ENCODE peak calls at places on chromosomes 16 and 17, in eight cellular contexts. One of them, this sample, is unnamed.
A peak's percentile ranks its signal among the peaks of the same experiment; 100 is the strongest.

GRCh38 chr16:65773319-65773874 is 593.1 kb upstream of the CDH5 start:
- DNase-seq in H1: peak; percentile 52
- DNase-seq in endodermal cell: peak; percentile 88
- DNase-seq in lower leg skin: no peak
- DNase-seq in fibroblast of mammary gland: no peak
- DNase-seq in mucosa of descending colon: no peak
- DNase-seq in fibroblast of pulmonary artery: no peak
- DNase-seq in bronchial epithelial cell: no peak
- DNase-seq in this sample: no peak

GRCh38 chr17:74767111-74767516 is 9.0 kb downstream of the NAT9 start:
- DNase-seq in mucosa of descending colon: no peak
- DNase-seq in fibroblast of mammary gland: no peak
- DNase-seq in fibroblast of pulmonary artery: no peak
- DNase-seq in H1: no peak
- DNase-seq in bronchial epithelial cell: no peak
- DNase-seq in endodermal cell: no peak
- DNase-seq in lower leg skin: no peak
- DNase-seq in this sample: no peak

GRCh38 chr17:1469231-1469852 is 13.3 kb upstream of the CRK start:
- DNase-seq in bronchial epithelial cell: no peak
- DNase-seq in fibroblast of pulmonary artery: no peak
- DNase-seq in mucosa of descending colon: no peak
- DNase-seq in lower leg skin: no peak
- DNase-seq in fibroblast of mammary gland: no peak
- DNase-seq in H1: peak; percentile 62
- DNase-seq in endodermal cell: peak; percentile 86
- DNase-seq in this sample: no peak

GRCh38 chr16:22787456-22788189 is 26.3 kb upstream of the HS3ST2 start:
- DNase-seq in bronchial epithelial cell: peak; percentile 45
- DNase-seq in H1: no peak
- DNase-seq in mucosa of descending colon: no peak
- DNase-seq in lower leg skin: no peak
- DNase-seq in fibroblast of pulmonary artery: no peak
- DNase-seq in fibroblast of mammary gland: peak; percentile 95
- DNase-seq in endodermal cell: no peak
- DNase-seq in this sample: peak; percentile 29

GRCh38 chr16:4315185-4316102 is at the start of gene GLIS2:
- DNase-seq in endodermal cell: peak; percentile 90
- DNase-seq in fibroblast of pulmonary artery: peak; percentile 85
- DNase-seq in fibroblast of mammary gland: peak; percentile 63
- DNase-seq in mucosa of descending colon: no peak
- DNase-seq in bronchial epithelial cell: no peak
- DNase-seq in lower leg skin: peak; percentile 93
- DNase-seq in H1: peak; percentile 73
- DNase-seq in this sample: peak; percentile 51

GRCh38 chr16:83356266-83356665 is 451.5 kb upstream of the HSBP1 start:
- DNase-seq in lower leg skin: no peak
- DNase-seq in bronchial epithelial cell: peak; percentile 76
- DNase-seq in H1: no peak
- DNase-seq in fibroblast of mammary gland: peak; percentile 61
- DNase-seq in fibroblast of pulmonary artery: peak; percentile 79
- DNase-seq in mucosa of descending colon: no peak
- DNase-seq in endodermal cell: peak; percentile 62
- DNase-seq in this sample: peak; percentile 57

GRCh38 chr17:27420211-27420950 is 35.9 kb upstream of the KSR1 start:
- DNase-seq in H1: no peak
- DNase-seq in fibroblast of pulmonary artery: no peak
- DNase-seq in mucosa of descending colon: no peak
- DNase-seq in endodermal cell: no peak
- DNase-seq in fibroblast of mammary gland: no peak
- DNase-seq in bronchial epithelial cell: no peak
- DNase-seq in lower leg skin: no peak
- DNase-seq in this sample: no peak

GRCh38 chr16:29852654-29853053 is 10.4 kb downstream of the CDIPT start:
- DNase-seq in fibroblast of pulmonary artery: peak; percentile 84
- DNase-seq in bronchial epithelial cell: no peak
- DNase-seq in endodermal cell: no peak
- DNase-seq in mucosa of descending colon: no peak
- DNase-seq in fibroblast of mammary gland: peak; percentile 91
- DNase-seq in lower leg skin: no peak
- DNase-seq in H1: no peak
- DNase-seq in this sample: no peak

GRCh38 chr17:77666881-77667395 is 291.6 kb upstream of the TNRC6C start:
- DNase-seq in fibroblast of pulmonary artery: no peak
- DNase-seq in fibroblast of mammary gland: no peak
- DNase-seq in H1: no peak
- DNase-seq in mucosa of descending colon: no peak
- DNase-seq in lower leg skin: no peak
- DNase-seq in endodermal cell: no peak
- DNase-seq in bronchial epithelial cell: no peak
- DNase-seq in this sample: no peak

GRCh38 chr17:46805771-46806170 is 12.7 kb downstream of the WNT3 start:
- DNase-seq in endodermal cell: no peak
- DNase-seq in H1: no peak
- DNase-seq in bronchial epithelial cell: no peak
- DNase-seq in lower leg skin: no peak
- DNase-seq in mucosa of descending colon: no peak
- DNase-seq in fibroblast of pulmonary artery: no peak
- DNase-seq in fibroblast of mammary gland: no peak
- DNase-seq in this sample: no peak

GRCh38 chr16:53822936-53823529 is 119.1 kb downstream of the FTO start:
- DNase-seq in lower leg skin: no peak
- DNase-seq in fibroblast of mammary gland: no peak
- DNase-seq in bronchial epithelial cell: no peak
- DNase-seq in H1: no peak
- DNase-seq in endodermal cell: no peak
- DNase-seq in mucosa of descending colon: no peak
- DNase-seq in fibroblast of pulmonary artery: peak; percentile 69
- DNase-seq in this sample: no peak

GRCh38 chr17:8696951-8697745 is 47.5 kb downstream of the CCDC42 start:
- DNase-seq in bronchial epithelial cell: no peak
- DNase-seq in H1: peak; percentile 62
- DNase-seq in fibroblast of pulmonary artery: peak; percentile 96
- DNase-seq in lower leg skin: peak; percentile 79
- DNase-seq in fibroblast of mammary gland: peak; percentile 64
- DNase-seq in mucosa of descending colon: no peak
- DNase-seq in endodermal cell: peak; percentile 78
- DNase-seq in this sample: no peak

GRCh38 chr17:19991252-19991885 is 13.7 kb upstream of the AKAP10 start:
- DNase-seq in endodermal cell: peak; percentile 44
- DNase-seq in fibroblast of mammary gland: no peak
- DNase-seq in mucosa of descending colon: no peak
- DNase-seq in fibroblast of pulmonary artery: no peak
- DNase-seq in bronchial epithelial cell: no peak
- DNase-seq in H1: no peak
- DNase-seq in lower leg skin: peak; percentile 72
- DNase-seq in this sample: no peak

GRCh38 chr16:67204076-67204475 is 5.1 kb downstream of the ELMO3 start:
- DNase-seq in fibroblast of mammary gland: no peak
- DNase-seq in mucosa of descending colon: no peak
- DNase-seq in endodermal cell: no peak
- DNase-seq in H1: no peak
- DNase-seq in bronchial epithelial cell: no peak
- DNase-seq in lower leg skin: no peak
- DNase-seq in fibroblast of pulmonary artery: no peak
- DNase-seq in this sample: no peak

GRCh38 chr16:67201411-67202345 is 2.7 kb downstream of the ELMO3 start:
- DNase-seq in mucosa of descending colon: no peak
- DNase-seq in fibroblast of mammary gland: no peak
- DNase-seq in bronchial epithelial cell: no peak
- DNase-seq in fibroblast of pulmonary artery: no peak
- DNase-seq in lower leg skin: no peak
- DNase-seq in H1: no peak
- DNase-seq in endodermal cell: no peak
- DNase-seq in this sample: no peak

GRCh38 chr16:67202956-67203493 is 4.1 kb downstream of the ELMO3 start:
- DNase-seq in bronchial epithelial cell: no peak
- DNase-seq in mucosa of descending colon: no peak
- DNase-seq in fibroblast of pulmonary artery: no peak
- DNase-seq in endodermal cell: no peak
- DNase-seq in lower leg skin: no peak
- DNase-seq in H1: no peak
- DNase-seq in fibroblast of mammary gland: no peak
- DNase-seq in this sample: no peak

GRCh38 chr16:67200491-67200890 is 1.6 kb downstream of the ELMO3 start:
- DNase-seq in bronchial epithelial cell: no peak
- DNase-seq in H1: no peak
- DNase-seq in mucosa of descending colon: no peak
- DNase-seq in lower leg skin: no peak
- DNase-seq in fibroblast of mammary gland: no peak
- DNase-seq in fibroblast of pulmonary artery: no peak
- DNase-seq in endodermal cell: no peak
- DNase-seq in this sample: no peak

DNA sequence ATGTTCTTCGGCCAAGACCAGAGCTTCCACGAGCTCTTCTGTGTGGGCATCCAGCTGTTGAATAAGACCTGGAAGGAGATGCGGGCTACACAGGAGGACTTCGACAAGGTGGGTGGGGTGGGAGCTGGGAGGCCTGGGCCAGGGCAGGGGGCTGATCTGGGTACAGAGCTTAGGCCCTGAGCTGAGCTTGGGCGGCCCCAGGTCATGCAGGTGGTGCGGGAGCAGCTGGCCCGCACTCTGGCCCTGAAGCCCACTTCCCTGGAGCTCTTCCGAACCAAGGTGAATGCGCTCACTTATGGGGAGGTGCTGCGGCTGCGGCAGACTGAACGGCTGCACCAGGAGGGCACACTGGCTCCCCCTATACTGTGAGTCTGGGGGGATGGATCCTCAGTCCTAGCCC is 3.5 kb downstream of the ELMO3 start:
- DNase-seq in bronchial epithelial cell: no peak
- DNase-seq in fibroblast of pulmonary artery: no peak
- DNase-seq in fibroblast of mammary gland: no peak
- DNase-seq in lower leg skin: no peak
- DNase-seq in mucosa of descending colon: no peak
- DNase-seq in H1: no peak
- DNase-seq in endodermal cell: no peak
- DNase-seq in this sample: no peak
- H3K4me3 ChIP-seq in bronchial epithelial cell: no peak overlapping the region
- H3K4me3 ChIP-seq in fibroblast of pulmonary artery: no peak overlapping the region
- H3K4me3 ChIP-seq in fibroblast of mammary gland: no peak overlapping the region
- H3K4me3 ChIP-seq in lower leg skin: no peak overlapping the region
- H3K4me3 ChIP-seq in mucosa of descending colon: no peak overlapping the region
- H3K4me3 ChIP-seq in H1: no peak overlapping the region
- H3K4me3 ChIP-seq in endodermal cell: no peak overlapping the region
- H3K4me3 ChIP-seq in this sample: no peak overlapping the region

GRCh38 chr17:49845210-49845782 is 2.6 kb downstream of the TAC4 start:
- DNase-seq in bronchial epithelial cell: no peak
- DNase-seq in lower leg skin: no peak
- DNase-seq in endodermal cell: no peak
- DNase-seq in mucosa of descending colon: no peak
- DNase-seq in fibroblast of mammary gland: no peak
- DNase-seq in fibroblast of pulmonary artery: no peak
- DNase-seq in H1: no peak
- DNase-seq in this sample: no peak
- H3K4me3 ChIP-seq in bronchial epithelial cell: no peak overlapping the region
- H3K4me3 ChIP-seq in lower leg skin: no peak overlapping the region
- H3K4me3 ChIP-seq in endodermal cell: no peak overlapping the region
- H3K4me3 ChIP-seq in mucosa of descending colon: no peak overlapping the region
- H3K4me3 ChIP-seq in fibroblast of mammary gland: no peak overlapping the region
- H3K4me3 ChIP-seq in fibroblast of pulmonary artery: no peak overlapping the region
- H3K4me3 ChIP-seq in H1: no peak overlapping the region
- H3K4me3 ChIP-seq in this sample: no peak overlapping the region

DNA sequence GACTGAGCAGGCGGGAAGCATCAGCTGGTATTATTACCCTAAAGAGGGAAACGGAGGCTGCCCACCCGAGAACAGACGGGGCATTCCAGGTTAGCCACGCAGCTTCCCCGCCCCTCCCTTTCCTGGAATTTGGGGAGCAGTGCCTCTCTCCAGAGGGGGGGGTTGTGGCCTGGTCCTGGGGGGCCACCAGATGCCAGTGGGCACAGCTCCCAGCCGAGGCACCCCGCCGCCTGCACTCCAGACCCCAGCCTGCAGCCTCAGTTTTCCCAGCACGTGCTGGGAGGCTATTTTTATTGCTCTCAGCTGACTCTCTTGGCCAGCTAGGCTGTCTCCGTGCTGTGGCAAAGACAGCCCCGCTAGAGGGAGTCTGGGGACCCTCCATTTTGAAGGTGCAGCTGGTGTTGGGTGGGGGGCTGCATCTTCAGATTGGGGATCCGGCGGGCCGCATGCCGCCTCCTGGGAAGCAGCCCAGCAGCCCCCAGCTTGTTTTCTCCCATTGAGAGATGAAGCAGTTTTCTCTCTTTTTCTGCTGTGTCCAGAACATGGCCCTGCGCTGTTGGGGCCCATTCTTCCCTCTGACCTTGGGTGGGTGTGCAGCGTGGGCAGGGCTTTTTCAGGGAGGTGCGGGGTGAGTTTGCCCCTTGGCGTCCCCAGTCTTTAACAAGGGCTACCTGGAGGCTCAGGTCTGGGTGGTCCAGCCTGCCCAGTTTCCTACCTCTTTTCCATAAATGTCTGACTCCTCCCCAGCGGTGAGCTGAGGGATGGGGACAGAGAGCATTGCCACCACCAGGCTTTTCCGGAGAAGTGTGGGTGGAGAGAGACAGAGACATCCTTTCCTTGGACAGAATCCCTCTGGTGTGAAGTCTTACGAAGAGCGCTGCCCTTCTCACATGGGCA is 62.5 kb upstream of the GSE1 start:
- DNase-seq in H1: peak; percentile 53
- DNase-seq in fibroblast of pulmonary artery: no peak
- DNase-seq in mucosa of descending colon: peak; percentile 49
- DNase-seq in fibroblast of mammary gland: no peak
- DNase-seq in bronchial epithelial cell: no peak
- DNase-seq in lower leg skin: no peak
- DNase-seq in endodermal cell: peak; percentile 56
- DNase-seq in this sample: no peak
- H3K4me3 ChIP-seq in H1: no peak overlapping the region
- H3K4me3 ChIP-seq in fibroblast of pulmonary artery: no peak overlapping the region
- H3K4me3 ChIP-seq in mucosa of descending colon: no peak overlapping the region
- H3K4me3 ChIP-seq in fibroblast of mammary gland: no peak overlapping the region
- H3K4me3 ChIP-seq in bronchial epithelial cell: no peak overlapping the region
- H3K4me3 ChIP-seq in lower leg skin: no peak overlapping the region
- H3K4me3 ChIP-seq in endodermal cell: no peak overlapping the region
- H3K4me3 ChIP-seq in this sample: no peak overlapping the region

GRCh38 chr17:48426019-48426418 is 4.0 kb downstream of the SKAP1 start:
- DNase-seq in H1: no peak
- DNase-seq in lower leg skin: no peak
- DNase-seq in mucosa of descending colon: no peak
- DNase-seq in endodermal cell: no peak
- DNase-seq in fibroblast of pulmonary artery: no peak
- DNase-seq in fibroblast of mammary gland: no peak
- DNase-seq in bronchial epithelial cell: no peak
- DNase-seq in this sample: no peak

GRCh38 chr17:48427598-48427997 is 2.4 kb downstream of the SKAP1 start:
- DNase-seq in fibroblast of pulmonary artery: no peak
- DNase-seq in endodermal cell: no peak
- DNase-seq in fibroblast of mammary gland: no peak
- DNase-seq in H1: no peak
- DNase-seq in lower leg skin: no peak
- DNase-seq in mucosa of descending colon: no peak
- DNase-seq in bronchial epithelial cell: no peak
- DNase-seq in this sample: no peak

GRCh38 chr17:48429638-48430586 is at the start of gene SKAP1:
- DNase-seq in fibroblast of pulmonary artery: no peak
- DNase-seq in H1: peak; percentile 75
- DNase-seq in bronchial epithelial cell: no peak
- DNase-seq in fibroblast of mammary gland: no peak
- DNase-seq in lower leg skin: no peak
- DNase-seq in endodermal cell: peak; percentile 89
- DNase-seq in mucosa of descending colon: peak; percentile 79
- DNase-seq in this sample: no peak

GRCh38 chr17:48432820-48433775 is 3.1 kb upstream of the SKAP1 start:
- DNase-seq in fibroblast of mammary gland: no peak
- DNase-seq in endodermal cell: no peak
- DNase-seq in bronchial epithelial cell: no peak
- DNase-seq in fibroblast of pulmonary artery: no peak
- DNase-seq in lower leg skin: no peak
- DNase-seq in H1: no peak
- DNase-seq in mucosa of descending colon: no peak
- DNase-seq in this sample: no peak

GRCh38 chr17:48429156-48429555 is 858 bp downstream of the SKAP1 start:
- DNase-seq in mucosa of descending colon: no peak
- DNase-seq in fibroblast of pulmonary artery: no peak
- DNase-seq in endodermal cell: peak; percentile 59
- DNase-seq in H1: no peak
- DNase-seq in lower leg skin: no peak
- DNase-seq in bronchial epithelial cell: no peak
- DNase-seq in fibroblast of mammary gland: no peak
- DNase-seq in this sample: no peak
- H3K4me3 ChIP-seq in mucosa of descending colon: no peak overlapping the region
- H3K4me3 ChIP-seq in fibroblast of pulmonary artery: no peak overlapping the region
- H3K4me3 ChIP-seq in endodermal cell: no peak overlapping the region
- H3K4me3 ChIP-seq in H1: no peak overlapping the region
- H3K4me3 ChIP-seq in lower leg skin: no peak overlapping the region
- H3K4me3 ChIP-seq in bronchial epithelial cell: no peak overlapping the region
- H3K4me3 ChIP-seq in fibroblast of mammary gland: no peak overlapping the region
- H3K4me3 ChIP-seq in this sample: no peak overlapping the region

This sample was measured in prostate gland.